ENCODE peak calls at places on chromosomes 16 and 17, in four cellular contexts. One of them, this sample, is unnamed.

GRCh38 chr17:60594747-60595146 is 5.2 kb upstream of the PPM1D start:
- DNase-seq in H1: no peak
- DNase-seq in neuronal stem cell: no peak
- DNase-seq in mesenchymal stem cell: no peak
- DNase-seq in this sample: no peak

GRCh38 chr17:32529604-32530003 is 42.8 kb downstream of the CDK5R1 start:
- DNase-seq in mesenchymal stem cell: no peak
- DNase-seq in H1: no peak
- DNase-seq in neuronal stem cell: no peak
- DNase-seq in this sample: no peak

GRCh38 chr17:44314869-44315661 is 6.7 kb downstream of the RUNDC3A start:
- DNase-seq in mesenchymal stem cell: peak; percentile 21
- DNase-seq in H1: peak; percentile 81
- DNase-seq in neuronal stem cell: no peak
- DNase-seq in this sample: no peak

GRCh38 chr17:5516060-5516792 is 29.9 kb downstream of the MIS12 start:
- DNase-seq in H1: no peak
- DNase-seq in neuronal stem cell: no peak
- DNase-seq in mesenchymal stem cell: peak; percentile 98
- DNase-seq in this sample: peak; percentile 100

GRCh38 chr16:88556294-88556988 is 13.8 kb upstream of the ZC3H18 start:
- DNase-seq in mesenchymal stem cell: no peak
- DNase-seq in H1: no peak
- DNase-seq in neuronal stem cell: no peak
- DNase-seq in this sample: no peak

GRCh38 chr17:41486809-41487530 is 2.7 kb downstream of the KRT36 start:
- DNase-seq in mesenchymal stem cell: no peak
- DNase-seq in neuronal stem cell: peak; percentile 11
- DNase-seq in H1: peak; percentile 97
- DNase-seq in this sample: no peak

GRCh38 chr17:72590882-72591499 is 470.2 kb downstream of the SOX9 start:
- DNase-seq in H1: no peak
- DNase-seq in mesenchymal stem cell: no peak
- DNase-seq in neuronal stem cell: no peak
- DNase-seq in this sample: no peak

GRCh38 chr16:51306116-51306515 is 155.0 kb upstream of the SALL1 start:
- DNase-seq in H1: no peak
- DNase-seq in neuronal stem cell: no peak
- DNase-seq in mesenchymal stem cell: no peak
- DNase-seq in this sample: no peak

GRCh38 chr17:13418891-13419290 is 182.8 kb downstream of the HS3ST3A1 start:
- DNase-seq in mesenchymal stem cell: no peak
- DNase-seq in neuronal stem cell: no peak
- DNase-seq in H1: no peak
- DNase-seq in this sample: peak; percentile 45

GRCh38 chr16:88798073-88798472 is 5.5 kb upstream of the CDT1 start:
- DNase-seq in mesenchymal stem cell: no peak
- DNase-seq in neuronal stem cell: no peak
- DNase-seq in H1: no peak
- DNase-seq in this sample: no peak

GRCh38 chr17:55817273-55817709 is 66.4 kb downstream of the PCTP start:
- DNase-seq in H1: no peak
- DNase-seq in mesenchymal stem cell: no peak
- DNase-seq in neuronal stem cell: no peak
- DNase-seq in this sample: no peak

GRCh38 chr17:7383742-7384488 is 3.0 kb downstream of the TNK1 start:
- DNase-seq in H1: peak; percentile 92
- DNase-seq in mesenchymal stem cell: peak; percentile 32
- DNase-seq in neuronal stem cell: no peak
- DNase-seq in this sample: peak; percentile 13

GRCh38 chr16:88626646-88627045 is 11.7 kb upstream of the IL17C start:
- DNase-seq in H1: no peak
- DNase-seq in neuronal stem cell: no peak
- DNase-seq in mesenchymal stem cell: no peak
- DNase-seq in this sample: no peak

GRCh38 chr17:78365561-78366108 is 5.8 kb upstream of the SOCS3 start:
- DNase-seq in H1: peak; percentile 85
- DNase-seq in mesenchymal stem cell: peak; percentile 50
- DNase-seq in neuronal stem cell: peak; percentile 96
- DNase-seq in this sample: no peak

GRCh38 chr16:75378616-75379015 is 54.7 kb downstream of the CFDP1 start:
- DNase-seq in mesenchymal stem cell: no peak
- DNase-seq in neuronal stem cell: no peak
- DNase-seq in H1: no peak
- DNase-seq in this sample: no peak

GRCh38 chr17:61461586-61461966 is 9.4 kb downstream of the TBX4 start:
- DNase-seq in mesenchymal stem cell: no peak
- DNase-seq in neuronal stem cell: no peak
- DNase-seq in H1: no peak
- DNase-seq in this sample: no peak

GRCh38 chr17:10058924-10059683 is 139.3 kb downstream of the GAS7 start:
- DNase-seq in mesenchymal stem cell: no peak
- DNase-seq in neuronal stem cell: no peak
- DNase-seq in H1: no peak
- DNase-seq in this sample: no peak

GRCh38 chr16:616771-617586 is 13.8 kb upstream of the WFIKKN1 start:
- DNase-seq in mesenchymal stem cell: no peak
- DNase-seq in neuronal stem cell: no peak
- DNase-seq in H1: no peak
- DNase-seq in this sample: no peak

GRCh38 chr16:28820016-28820415 is 2.8 kb upstream of the ATXN2L start:
- DNase-seq in mesenchymal stem cell: no peak
- DNase-seq in H1: no peak
- DNase-seq in neuronal stem cell: no peak
- DNase-seq in this sample: no peak

GRCh38 chr16:3059041-3059722 is 6.3 kb upstream of the IL32 start:
- DNase-seq in neuronal stem cell: peak; percentile 94
- DNase-seq in H1: peak; percentile 96
- DNase-seq in mesenchymal stem cell: peak; percentile 94
- DNase-seq in this sample: peak; percentile 81

GRCh38 chr17:51667722-51668083 is 407.4 kb downstream of the UTP18 start:
- DNase-seq in H1: no peak
- DNase-seq in mesenchymal stem cell: no peak
- DNase-seq in neuronal stem cell: no peak
- DNase-seq in this sample: no peak

GRCh38 chr16:79411805-79412204 is 188.7 kb downstream of the MAF start:
- DNase-seq in neuronal stem cell: no peak
- DNase-seq in mesenchymal stem cell: no peak
- DNase-seq in H1: no peak
- DNase-seq in this sample: no peak

GRCh38 chr16:14240964-14241363 is 169.8 kb downstream of the MRTFB start:
- DNase-seq in neuronal stem cell: no peak
- DNase-seq in mesenchymal stem cell: no peak
- DNase-seq in H1: no peak
- DNase-seq in this sample: no peak

GRCh38 chr17:41416478-41416877 is 7.9 kb downstream of the KRT37 start:
- DNase-seq in mesenchymal stem cell: peak; percentile 29
- DNase-seq in neuronal stem cell: no peak
- DNase-seq in H1: no peak
- DNase-seq in this sample: no peak

GRCh38 chr17:81922566-81923301 is 4.8 kb upstream of the SIRT7 start:
- DNase-seq in neuronal stem cell: no peak
- DNase-seq in mesenchymal stem cell: no peak
- DNase-seq in H1: no peak
- DNase-seq in this sample: no peak
- H3K4ac ChIP-seq in neuronal stem cell: peak overlapping the region; percentile 66
- H3K4ac ChIP-seq in mesenchymal stem cell: no peak overlapping the region
- H3K4ac ChIP-seq in H1: no peak overlapping the region
- H3K4ac ChIP-seq in this sample: peak overlapping the region; percentile 96

DNA sequence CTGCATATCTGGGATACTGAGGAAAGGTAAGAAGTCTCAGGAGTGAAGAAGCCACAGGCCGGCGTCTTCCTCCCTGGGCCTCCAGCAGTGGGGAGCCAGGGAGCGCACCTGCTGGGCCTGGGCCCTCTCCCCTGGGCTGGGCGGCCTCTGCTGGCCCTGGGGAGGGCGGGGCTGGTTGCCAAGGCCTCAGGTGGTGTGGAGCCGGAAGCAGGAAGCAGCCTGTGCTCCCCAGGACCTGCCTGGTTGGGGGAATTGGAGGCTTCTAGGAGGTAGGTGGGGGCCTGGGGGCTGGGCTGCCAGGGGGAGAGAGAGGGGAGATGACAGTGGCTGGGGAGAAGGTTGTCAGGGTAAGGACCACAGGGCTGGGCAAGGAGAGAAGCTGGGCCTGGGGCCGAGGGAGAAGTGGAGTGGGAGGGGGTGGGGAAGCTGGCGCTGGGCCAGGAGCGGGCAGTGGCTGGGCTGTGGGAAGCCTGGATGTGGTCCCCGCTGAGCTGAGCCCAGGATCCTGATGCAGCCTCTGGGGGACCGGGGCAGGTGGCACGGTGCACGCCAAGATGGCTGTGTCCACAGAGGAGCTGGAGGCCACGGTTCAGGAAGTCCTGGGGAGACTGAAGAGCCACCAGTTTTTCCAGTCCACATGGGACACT is at the start of gene SMIM22:
- DNase-seq in neuronal stem cell: no peak
- DNase-seq in H1: no peak
- DNase-seq in mesenchymal stem cell: no peak
- DNase-seq in this sample: no peak
- H3K4me3 ChIP-seq in neuronal stem cell: no peak within 1 kb of the TSS
- H3K4me3 ChIP-seq in H1: no peak within 1 kb of the TSS
- H3K4me3 ChIP-seq in mesenchymal stem cell: no peak within 1 kb of the TSS
- H3K4me3 ChIP-seq in this sample: no peak within 1 kb of the TSS

DNA sequence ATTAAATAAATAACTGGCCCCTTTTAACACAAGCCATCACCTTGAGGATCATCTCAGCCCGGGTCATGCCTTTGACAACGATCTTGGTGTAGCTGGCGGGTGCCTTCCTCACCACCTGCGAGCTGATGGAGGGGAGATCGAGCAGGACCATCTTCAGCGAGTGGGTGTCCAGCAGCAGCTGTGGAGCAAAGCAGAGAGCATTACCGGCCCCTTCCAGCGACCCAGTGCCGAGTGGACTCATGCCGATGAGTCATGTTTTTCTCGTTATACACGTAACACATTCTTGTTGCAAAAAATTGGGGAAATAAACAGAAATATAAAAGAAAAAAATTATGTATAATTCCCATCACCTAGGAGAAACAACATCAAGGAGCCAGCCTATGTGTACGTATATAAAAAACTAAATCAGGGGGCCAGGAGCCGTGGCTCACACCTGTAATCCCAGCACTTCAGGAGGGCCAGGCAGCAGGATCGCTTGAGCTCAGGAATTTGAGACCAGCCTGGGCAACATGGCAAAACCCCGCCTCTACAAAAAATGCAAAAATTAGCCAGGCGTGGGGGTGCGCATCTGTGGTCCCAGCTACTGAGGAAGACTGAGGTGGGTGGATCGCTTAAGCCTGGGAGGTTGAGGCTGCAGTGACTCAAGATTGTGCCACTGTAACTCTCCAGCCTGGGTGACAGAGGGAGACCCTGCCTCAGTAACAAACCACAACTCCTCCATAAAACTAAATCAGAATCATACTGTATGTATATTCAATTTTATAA is 169.1 kb upstream of the RPH3AL start:
- DNase-seq in neuronal stem cell: no peak
- DNase-seq in H1: no peak
- DNase-seq in mesenchymal stem cell: no peak
- DNase-seq in this sample: no peak
- H3K14ac ChIP-seq in neuronal stem cell: peak overlapping the region; percentile 42
- H3K14ac ChIP-seq in H1: no peak overlapping the region
- H3K14ac ChIP-seq in mesenchymal stem cell: no peak overlapping the region
- H3K14ac ChIP-seq in this sample: peak overlapping the region; percentile 76

GRCh38 chr17:17186551-17187505 is 19.3 kb downstream of the PLD6 start:
- DNase-seq in H1: no peak
- DNase-seq in mesenchymal stem cell: no peak
- DNase-seq in neuronal stem cell: no peak
- DNase-seq in this sample: no peak
- H3K4ac ChIP-seq in H1: no peak overlapping the region
- H3K4ac ChIP-seq in mesenchymal stem cell: no peak overlapping the region
- H3K4ac ChIP-seq in neuronal stem cell: no peak overlapping the region
- H3K4ac ChIP-seq in this sample: no peak overlapping the region

GRCh38 chr17:8384801-8385335 is 1.9 kb upstream of the RPL26 start:
- DNase-seq in mesenchymal stem cell: peak; percentile 95
- DNase-seq in neuronal stem cell: no peak
- DNase-seq in H1: no peak
- DNase-seq in this sample: peak; percentile 93
- H3K4me3 ChIP-seq in mesenchymal stem cell: peak overlapping the region; percentile 96
- H3K4me3 ChIP-seq in neuronal stem cell: no peak overlapping the region
- H3K4me3 ChIP-seq in H1: no peak overlapping the region
- H3K4me3 ChIP-seq in this sample: no peak overlapping the region

GRCh38 chr16:67430504-67431076 is 331 bp upstream of the HSD11B2 start:
- DNase-seq in mesenchymal stem cell: no peak
- DNase-seq in neuronal stem cell: peak; percentile 18
- DNase-seq in H1: peak; percentile 77
- DNase-seq in this sample: no peak
- H3K14ac ChIP-seq in mesenchymal stem cell: no peak overlapping the region
- H3K14ac ChIP-seq in neuronal stem cell: no peak overlapping the region
- H3K14ac ChIP-seq in H1: no peak overlapping the region
- H3K14ac ChIP-seq in this sample: no peak overlapping the region

GRCh38 chr17:47856830-47857229 is 5.9 kb upstream of the SP6 start:
- DNase-seq in neuronal stem cell: no peak
- DNase-seq in mesenchymal stem cell: no peak
- DNase-seq in H1: no peak
- DNase-seq in this sample: no peak

GRCh38 chr17:47860396-47860795 is 9.4 kb upstream of the SP6 start:
- DNase-seq in neuronal stem cell: no peak
- DNase-seq in mesenchymal stem cell: no peak
- DNase-seq in H1: no peak
- DNase-seq in this sample: no peak

GRCh38 chr17:47853616-47854015 is 2.7 kb upstream of the SP6 start:
- DNase-seq in mesenchymal stem cell: no peak
- DNase-seq in neuronal stem cell: no peak
- DNase-seq in H1: no peak
- DNase-seq in this sample: no peak

GRCh38 chr17:47855737-47856136 is 4.8 kb upstream of the SP6 start:
- DNase-seq in H1: no peak
- DNase-seq in mesenchymal stem cell: no peak
- DNase-seq in neuronal stem cell: no peak
- DNase-seq in this sample: no peak

GRCh38 chr17:47857551-47858410 is 6.8 kb upstream of the SP6 start:
- DNase-seq in H1: no peak
- DNase-seq in neuronal stem cell: no peak
- DNase-seq in mesenchymal stem cell: no peak
- DNase-seq in this sample: no peak
- H3K4ac ChIP-seq in H1: no peak overlapping the region
- H3K4ac ChIP-seq in neuronal stem cell: no peak overlapping the region
- H3K4ac ChIP-seq in mesenchymal stem cell: no peak overlapping the region
- H3K4ac ChIP-seq in this sample: no peak overlapping the region